ENCODE peak calls at places on chromosomes 5 and 9, in six cellular contexts. C is T-helper 1 cell, R is NCI-H1092, Y is fibroblast of villous mesenchyme, V is aorta, X is GDM1. O is an unnamed sample.

GRCh38 chr5:171525086-171525485 is 105.6 kb downstream of the FGF18 start:
- DNase-seq in C (no peak), R (no peak), Y (no peak), V (no peak), X (no peak), O (no peak)

GRCh38 chr5:107217721-107218130 is 453.0 kb downstream of the EFNA5 start:
- DNase-seq in C (no peak), R (peak), Y (no peak), V (peak), X (no peak), O (no peak)

GRCh38 chr5:174724484-174725260 is at the start of gene MSX2:
- DNase-seq in C (peak), R (no peak), Y (peak), V (peak), X (peak), O (peak)

GRCh38 chr5:90161399-90161798 is 248.2 kb downstream of the CETN3 start:
- DNase-seq in C (no peak), R (no peak), Y (peak), V (peak), X (peak), O (no peak)

GRCh38 chr5:139162448-139162847 is 35.7 kb downstream of the SIL1 start:
- DNase-seq in C (no peak), R (no peak), Y (no peak), V (no peak), X (no peak), O (no peak)

GRCh38 chr5:160508780-160509361 is 87.2 kb downstream of the PTTG1 start:
- DNase-seq in C (peak), R (peak), Y (peak), V (no peak), X (peak), O (peak)

GRCh38 chr5:43947870-43948269 is 344.9 kb downstream of the NNT start:
- DNase-seq in C (no peak), R (no peak), Y (peak), V (no peak), X (no peak), O (no peak)

GRCh38 chr9:89864731-89865130 is 259.9 kb downstream of the GADD45G start:
- DNase-seq in C (no peak), R (no peak), Y (no peak), V (no peak), X (no peak), O (no peak)

GRCh38 chr5:168047669-168048111 is 243.8 kb upstream of the WWC1 start:
- DNase-seq in C (no peak), R (no peak), Y (no peak), V (no peak), X (no peak), O (no peak)

GRCh38 chr5:181205735-181206401 is 872 bp upstream of the TRIM7 start:
- DNase-seq in C (no peak), R (no peak), Y (no peak), V (no peak), X (no peak), O (no peak)

GRCh38 chr9:98010450-98010849 is 27.3 kb downstream of the ANP32B start:
- DNase-seq in C (no peak), R (no peak), Y (peak), V (no peak), X (no peak), O (no peak)

GRCh38 chr9:126499005-126499910 is 114.5 kb upstream of the LMX1B start:
- DNase-seq in C (peak), R (peak), Y (peak), V (peak), X (peak), O (peak)

GRCh38 chr5:74282495-74282894 is 358.0 kb downstream of the ENC1 start:
- DNase-seq in C (no peak), R (no peak), Y (no peak), V (no peak), X (no peak), O (no peak)

GRCh38 chr5:5183192-5183699 is 43.1 kb downstream of the ADAMTS16 start:
- DNase-seq in C (no peak), R (no peak), Y (no peak), V (no peak), X (no peak), O (no peak)

GRCh38 chr5:9858043-9858442 is 227.9 kb upstream of the TAS2R1 start:
- DNase-seq in C (no peak), R (no peak), Y (no peak), V (no peak), X (no peak), O (no peak)

GRCh38 chr5:17223375-17224185 is 6.1 kb downstream of the BASP1 start:
- DNase-seq in C (no peak), R (no peak), Y (no peak), V (no peak), X (no peak), O (no peak)

GRCh38 chr9:119318371-119318770 is 50.9 kb downstream of the BRINP1 start:
- DNase-seq in C (no peak), R (no peak), Y (no peak), V (no peak), X (no peak), O (no peak)

GRCh38 chr5:143355710-143356109 is 47.8 kb downstream of the NR3C1 start:
- DNase-seq in C (peak), R (no peak), Y (peak), V (peak), X (no peak), O (peak)

GRCh38 chr5:161009194-161009593 is 157.2 kb upstream of the ATP10B start:
- DNase-seq in C (no peak), R (no peak), Y (no peak), V (no peak), X (no peak), O (no peak)

GRCh38 chr5:30604648-30605262 is 588.7 kb upstream of the CDH6 start:
- DNase-seq in C (no peak), R (no peak), Y (no peak), V (no peak), X (no peak), O (no peak)

GRCh38 chr5:170327802-170328201 is 30.2 kb upstream of the LCP2 start:
- DNase-seq in C (no peak), R (no peak), Y (no peak), V (no peak), X (no peak), O (no peak)

GRCh38 chr9:131818089-131818488 is 78.2 kb upstream of the RAPGEF1 start:
- DNase-seq in C (no peak), R (peak), Y (no peak), V (no peak), X (no peak), O (no peak)